ENCODE peak calls at places on chromosomes 1 and 21, in six cellular contexts. One of them, this sample, is unnamed.

GRCh38 chr1:6108937-6109636 is 63.4 kb downstream of the KCNAB2 start:
- DNase-seq in fibroblast of lung: peak; percentile 27
- DNase-seq in IMR-90: peak; percentile 40
- DNase-seq in dorsolateral prefrontal cortex: no peak
- DNase-seq in tibial artery: no peak
- DNase-seq in right cardiac atrium: peak; percentile 48
- DNase-seq in this sample: peak; percentile 90

GRCh38 chr1:66652556-66652955 is 99.7 kb upstream of the DYNLT5 start:
- DNase-seq in fibroblast of lung: peak; percentile 33
- DNase-seq in IMR-90: peak; percentile 14
- DNase-seq in dorsolateral prefrontal cortex: no peak
- DNase-seq in tibial artery: no peak
- DNase-seq in right cardiac atrium: no peak
- DNase-seq in this sample: no peak

GRCh38 chr1:965526-966134 is 652 bp upstream of the PLEKHN1 start:
- DNase-seq in fibroblast of lung: no peak
- DNase-seq in IMR-90: no peak
- DNase-seq in dorsolateral prefrontal cortex: no peak
- DNase-seq in tibial artery: no peak
- DNase-seq in right cardiac atrium: peak; percentile 37
- DNase-seq in this sample: no peak

GRCh38 chr1:161038523-161039153 is at the start of gene TSTD1:
- DNase-seq in fibroblast of lung: no peak
- DNase-seq in IMR-90: no peak
- DNase-seq in dorsolateral prefrontal cortex: peak; percentile 46
- DNase-seq in tibial artery: peak; percentile 71
- DNase-seq in right cardiac atrium: peak; percentile 82
- DNase-seq in this sample: peak; percentile 92

GRCh38 chr1:44714944-44715571 is 15.9 kb downstream of the RNU5D-1 start:
- DNase-seq in fibroblast of lung: peak; percentile 56
- DNase-seq in IMR-90: peak; percentile 73
- DNase-seq in dorsolateral prefrontal cortex: peak; percentile 67
- DNase-seq in tibial artery: peak; percentile 75
- DNase-seq in right cardiac atrium: no peak
- DNase-seq in this sample: peak; percentile 81

GRCh38 chr1:52482326-52483004 is 70.4 kb downstream of the TUT4 start:
- DNase-seq in fibroblast of lung: no peak
- DNase-seq in IMR-90: no peak
- DNase-seq in dorsolateral prefrontal cortex: no peak
- DNase-seq in tibial artery: no peak
- DNase-seq in right cardiac atrium: no peak
- DNase-seq in this sample: no peak

GRCh38 chr21:45385549-45386050 is 19.4 kb upstream of the COL18A1 start:
- DNase-seq in fibroblast of lung: no peak
- DNase-seq in IMR-90: no peak
- DNase-seq in dorsolateral prefrontal cortex: no peak
- DNase-seq in tibial artery: peak; percentile 51
- DNase-seq in right cardiac atrium: peak; percentile 46
- DNase-seq in this sample: no peak

GRCh38 chr1:91679446-91679845 is 178.8 kb downstream of the CDC7 start:
- DNase-seq in fibroblast of lung: no peak
- DNase-seq in IMR-90: no peak
- DNase-seq in dorsolateral prefrontal cortex: no peak
- DNase-seq in tibial artery: no peak
- DNase-seq in right cardiac atrium: no peak
- DNase-seq in this sample: no peak

GRCh38 chr1:98264727-98265126 is 343.9 kb upstream of the DPYD start:
- DNase-seq in fibroblast of lung: no peak
- DNase-seq in IMR-90: no peak
- DNase-seq in dorsolateral prefrontal cortex: no peak
- DNase-seq in tibial artery: no peak
- DNase-seq in right cardiac atrium: no peak
- DNase-seq in this sample: no peak

GRCh38 chr1:153881764-153882163 is 41.0 kb downstream of the GATAD2B start:
- DNase-seq in fibroblast of lung: peak; percentile 50
- DNase-seq in IMR-90: peak; percentile 62
- DNase-seq in dorsolateral prefrontal cortex: no peak
- DNase-seq in tibial artery: no peak
- DNase-seq in right cardiac atrium: no peak
- DNase-seq in this sample: peak; percentile 22

GRCh38 chr1:3064296-3064850 is 4.6 kb upstream of the PRDM16 start:
- DNase-seq in fibroblast of lung: no peak
- DNase-seq in IMR-90: no peak
- DNase-seq in dorsolateral prefrontal cortex: no peak
- DNase-seq in tibial artery: no peak
- DNase-seq in right cardiac atrium: peak; percentile 16
- DNase-seq in this sample: no peak

GRCh38 chr1:180083164-180083563 is 71.5 kb upstream of the QSOX1 start:
- DNase-seq in fibroblast of lung: no peak
- DNase-seq in IMR-90: peak; percentile 43
- DNase-seq in dorsolateral prefrontal cortex: no peak
- DNase-seq in tibial artery: no peak
- DNase-seq in right cardiac atrium: no peak
- DNase-seq in this sample: no peak

GRCh38 chr1:245704765-245705164 is 550.0 kb downstream of the KIF26B start:
- DNase-seq in fibroblast of lung: peak; percentile 80
- DNase-seq in IMR-90: peak; percentile 58
- DNase-seq in dorsolateral prefrontal cortex: no peak
- DNase-seq in tibial artery: no peak
- DNase-seq in right cardiac atrium: no peak
- DNase-seq in this sample: peak; percentile 9

GRCh38 chr1:41242645-41243171 is 602 bp upstream of the SCMH1 start:
- DNase-seq in fibroblast of lung: no peak
- DNase-seq in IMR-90: no peak
- DNase-seq in dorsolateral prefrontal cortex: peak; percentile 6
- DNase-seq in tibial artery: no peak
- DNase-seq in right cardiac atrium: no peak
- DNase-seq in this sample: no peak

GRCh38 chr1:213982814-213983588 is 4.8 kb upstream of the PROX1 start:
- DNase-seq in fibroblast of lung: peak; percentile 13
- DNase-seq in IMR-90: no peak
- DNase-seq in dorsolateral prefrontal cortex: no peak
- DNase-seq in tibial artery: no peak
- DNase-seq in right cardiac atrium: peak; percentile 75
- DNase-seq in this sample: peak; percentile 89

GRCh38 chr21:36422279-36423098 is 37.3 kb downstream of the CHAF1B start:
- DNase-seq in fibroblast of lung: peak; percentile 61
- DNase-seq in IMR-90: peak; percentile 71
- DNase-seq in dorsolateral prefrontal cortex: no peak
- DNase-seq in tibial artery: peak; percentile 62
- DNase-seq in right cardiac atrium: peak; percentile 76
- DNase-seq in this sample: peak; percentile 92

GRCh38 chr1:181918893-181919728 is 142.4 kb downstream of the ZNF648 start:
- DNase-seq in fibroblast of lung: no peak
- DNase-seq in IMR-90: no peak
- DNase-seq in dorsolateral prefrontal cortex: no peak
- DNase-seq in tibial artery: no peak
- DNase-seq in right cardiac atrium: no peak
- DNase-seq in this sample: no peak

GRCh38 chr21:43321111-43321510 is 105.8 kb downstream of the SIK1 start:
- DNase-seq in fibroblast of lung: no peak
- DNase-seq in IMR-90: peak; percentile 37
- DNase-seq in dorsolateral prefrontal cortex: no peak
- DNase-seq in tibial artery: no peak
- DNase-seq in right cardiac atrium: peak; percentile 6
- DNase-seq in this sample: no peak

GRCh38 chr1:202589190-202589680 is 121.0 kb downstream of the SYT2 start:
- DNase-seq in fibroblast of lung: peak; percentile 100
- DNase-seq in IMR-90: peak; percentile 100
- DNase-seq in dorsolateral prefrontal cortex: no peak
- DNase-seq in tibial artery: peak; percentile 95
- DNase-seq in right cardiac atrium: peak; percentile 93
- DNase-seq in this sample: no peak
- H3K4me3 ChIP-seq in fibroblast of lung: no peak overlapping the region
- H3K4me3 ChIP-seq in IMR-90: no peak overlapping the region
- H3K4me3 ChIP-seq in dorsolateral prefrontal cortex: no peak overlapping the region
- H3K4me3 ChIP-seq in tibial artery: no peak overlapping the region
- H3K4me3 ChIP-seq in right cardiac atrium: no peak overlapping the region
- H3K4me3 ChIP-seq in this sample: no peak overlapping the region

DNA sequence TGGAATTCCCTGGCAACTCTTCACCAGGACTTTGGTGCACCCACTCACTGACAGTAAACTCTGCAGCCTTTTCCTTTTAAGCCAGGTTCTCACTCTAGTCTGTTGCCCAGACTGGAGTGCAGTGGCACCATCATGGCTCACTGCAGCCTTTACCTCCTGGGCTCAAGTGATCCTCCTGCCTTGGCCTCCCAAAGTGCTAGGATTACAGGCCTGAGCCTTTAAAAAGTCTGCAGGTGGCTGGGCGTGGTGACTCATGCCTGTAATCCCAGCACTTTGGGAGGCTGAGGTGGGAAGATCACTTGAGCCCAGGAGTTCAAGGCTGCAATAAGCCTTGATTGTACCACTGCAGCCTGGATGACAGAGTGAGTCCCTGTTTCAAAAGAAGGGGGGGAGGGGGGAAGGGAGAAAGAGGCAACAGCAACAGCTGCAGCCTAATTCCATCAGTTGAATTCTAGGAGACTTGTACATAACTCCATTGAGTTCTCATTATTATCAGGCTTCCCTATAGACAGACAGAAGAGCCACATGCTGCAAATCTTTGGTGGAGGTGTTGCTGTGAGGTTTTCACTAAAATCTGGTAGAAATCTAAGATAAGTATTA is 8.1 kb upstream of the HNRNPR start:
- DNase-seq in fibroblast of lung: no peak
- DNase-seq in IMR-90: no peak
- DNase-seq in dorsolateral prefrontal cortex: no peak
- DNase-seq in tibial artery: no peak
- DNase-seq in right cardiac atrium: no peak
- DNase-seq in this sample: no peak
- H3K27me3 ChIP-seq in fibroblast of lung: no peaks in the 10 kb centered on the region
- H3K27me3 ChIP-seq in IMR-90: no peaks in the 10 kb centered on the region
- H3K27me3 ChIP-seq in dorsolateral prefrontal cortex: no peaks in the 10 kb centered on the region
- H3K27me3 ChIP-seq in tibial artery: no peaks in the 10 kb centered on the region
- H3K27me3 ChIP-seq in right cardiac atrium: no peaks in the 10 kb centered on the region
- H3K27me3 ChIP-seq in this sample: peaks cover 88% of the 10 kb centered on the region

GRCh38 chr1:37472994-37473393 is 1.4 kb upstream of the ZC3H12A start:
- DNase-seq in fibroblast of lung: no peak
- DNase-seq in IMR-90: no peak
- DNase-seq in dorsolateral prefrontal cortex: no peak
- DNase-seq in tibial artery: no peak
- DNase-seq in right cardiac atrium: no peak
- DNase-seq in this sample: no peak
- H3K4me3 ChIP-seq in fibroblast of lung: no peak overlapping the region
- H3K4me3 ChIP-seq in IMR-90: no peak overlapping the region
- H3K4me3 ChIP-seq in dorsolateral prefrontal cortex: no peak overlapping the region
- H3K4me3 ChIP-seq in tibial artery: no peak overlapping the region
- H3K4me3 ChIP-seq in right cardiac atrium: no peak overlapping the region
- H3K4me3 ChIP-seq in this sample: no peak overlapping the region

GRCh38 chr1:238141295-238141694 is 250.6 kb upstream of the ZP4 start:
- DNase-seq in fibroblast of lung: peak; percentile 12
- DNase-seq in IMR-90: no peak
- DNase-seq in dorsolateral prefrontal cortex: no peak
- DNase-seq in tibial artery: no peak
- DNase-seq in right cardiac atrium: no peak
- DNase-seq in this sample: no peak

GRCh38 chr1:238139713-238140112 is 249.0 kb upstream of the ZP4 start:
- DNase-seq in fibroblast of lung: peak; percentile 45
- DNase-seq in IMR-90: no peak
- DNase-seq in dorsolateral prefrontal cortex: no peak
- DNase-seq in tibial artery: no peak
- DNase-seq in right cardiac atrium: no peak
- DNase-seq in this sample: no peak

DNA sequence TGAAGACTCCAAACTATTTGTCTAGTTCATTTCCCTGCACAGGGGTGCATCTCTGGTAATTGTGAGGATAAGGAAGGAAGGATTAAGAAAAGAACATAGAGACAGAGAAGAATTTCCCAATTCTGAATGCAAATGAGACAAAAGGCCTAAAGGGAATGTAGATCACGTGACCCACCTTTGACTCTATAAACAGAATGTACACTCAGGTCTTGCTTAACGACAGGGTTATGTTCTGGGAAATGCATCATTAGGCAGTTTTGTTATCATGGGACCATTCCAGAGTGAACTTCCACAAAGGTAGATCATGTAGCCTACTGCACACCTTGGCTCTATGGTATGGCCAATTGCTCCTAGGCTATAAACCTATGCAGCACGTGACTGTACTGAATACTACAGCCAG is 252.3 kb upstream of the ZP4 start:
- DNase-seq in fibroblast of lung: no peak
- DNase-seq in IMR-90: no peak
- DNase-seq in dorsolateral prefrontal cortex: no peak
- DNase-seq in tibial artery: no peak
- DNase-seq in right cardiac atrium: no peak
- DNase-seq in this sample: no peak
- H3K27me3 ChIP-seq in fibroblast of lung: no peaks in the 10 kb centered on the region
- H3K27me3 ChIP-seq in IMR-90: no peaks in the 10 kb centered on the region
- H3K27me3 ChIP-seq in dorsolateral prefrontal cortex: no peaks in the 10 kb centered on the region
- H3K27me3 ChIP-seq in tibial artery: no peaks in the 10 kb centered on the region
- H3K27me3 ChIP-seq in right cardiac atrium: no peaks in the 10 kb centered on the region
- H3K27me3 ChIP-seq in this sample: no peaks in the 10 kb centered on the region

DNA sequence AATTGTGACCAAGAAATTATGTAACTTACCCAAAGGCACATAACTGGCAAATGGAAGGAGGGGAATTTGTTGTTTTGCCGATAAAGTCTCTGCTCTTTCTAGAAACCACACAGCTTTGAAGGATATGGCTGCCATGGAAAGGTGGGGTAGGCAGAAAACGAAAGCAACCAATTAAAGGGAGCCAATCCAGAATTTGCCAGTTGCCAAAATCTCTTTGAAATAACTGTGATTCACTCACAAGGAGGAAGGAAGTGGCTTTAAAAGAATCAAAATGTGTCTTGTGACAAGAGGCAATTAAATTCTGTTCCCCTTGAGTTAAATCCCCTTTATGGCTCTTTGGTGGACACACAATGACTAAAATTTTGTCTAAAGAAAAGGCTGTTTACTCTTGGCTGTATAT is 61.2 kb upstream of the CCDC190 start:
- DNase-seq in fibroblast of lung: peak; percentile 47
- DNase-seq in IMR-90: no peak
- DNase-seq in dorsolateral prefrontal cortex: no peak
- DNase-seq in tibial artery: no peak
- DNase-seq in right cardiac atrium: no peak
- DNase-seq in this sample: no peak
- H3K4me3 ChIP-seq in fibroblast of lung: no peak overlapping the region
- H3K4me3 ChIP-seq in IMR-90: no peak overlapping the region
- H3K4me3 ChIP-seq in dorsolateral prefrontal cortex: no peak overlapping the region
- H3K4me3 ChIP-seq in tibial artery: no peak overlapping the region
- H3K4me3 ChIP-seq in right cardiac atrium: no peak overlapping the region
- H3K4me3 ChIP-seq in this sample: no peak overlapping the region

GRCh38 chr1:243930822-243931671 is 81.0 kb upstream of the AKT3 start:
- DNase-seq in fibroblast of lung: peak; percentile 47
- DNase-seq in IMR-90: no peak
- DNase-seq in dorsolateral prefrontal cortex: no peak
- DNase-seq in tibial artery: no peak
- DNase-seq in right cardiac atrium: no peak
- DNase-seq in this sample: peak; percentile 77
- H3K27me3 ChIP-seq in fibroblast of lung: no peaks in the 10 kb centered on the region
- H3K27me3 ChIP-seq in IMR-90: peaks cover 25% of the 10 kb centered on the region
- H3K27me3 ChIP-seq in dorsolateral prefrontal cortex: no peaks in the 10 kb centered on the region
- H3K27me3 ChIP-seq in tibial artery: no peaks in the 10 kb centered on the region
- H3K27me3 ChIP-seq in right cardiac atrium: no peaks in the 10 kb centered on the region
- H3K27me3 ChIP-seq in this sample: no peaks in the 10 kb centered on the region

DNA sequence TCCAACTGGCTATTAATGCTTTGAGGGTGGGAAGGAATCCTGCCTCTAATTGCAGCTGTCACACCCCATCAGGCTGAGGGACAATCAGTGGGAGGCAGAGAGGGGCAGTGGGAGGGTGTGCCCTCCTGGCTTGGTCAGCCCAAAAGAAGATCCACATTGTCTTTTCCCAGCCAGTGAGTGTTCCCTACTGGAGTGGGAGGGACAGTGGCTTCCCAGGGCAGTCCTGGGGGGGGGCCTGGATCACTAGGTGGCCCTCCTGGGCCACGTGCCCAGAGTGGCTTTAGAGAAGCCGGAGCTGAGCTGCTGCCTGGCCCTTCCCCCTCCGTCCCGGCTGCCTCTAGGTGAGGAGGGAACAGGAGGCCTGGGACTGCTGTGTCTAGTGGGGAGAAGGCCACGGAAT is 14.0 kb downstream of the INKA2 start:
- DNase-seq in fibroblast of lung: no peak
- DNase-seq in IMR-90: no peak
- DNase-seq in dorsolateral prefrontal cortex: no peak
- DNase-seq in tibial artery: no peak
- DNase-seq in right cardiac atrium: peak; percentile 88
- DNase-seq in this sample: peak; percentile 61
- H3K4me3 ChIP-seq in fibroblast of lung: no peak overlapping the region
- H3K4me3 ChIP-seq in IMR-90: no peak overlapping the region
- H3K4me3 ChIP-seq in dorsolateral prefrontal cortex: no peak overlapping the region
- H3K4me3 ChIP-seq in tibial artery: no peak overlapping the region
- H3K4me3 ChIP-seq in right cardiac atrium: no peak overlapping the region
- H3K4me3 ChIP-seq in this sample: no peak overlapping the region

This sample was measured in H7.